ENCODE peak calls at places on chromosome 14, in five cellular contexts. One of them, this sample, is unnamed.

GRCh38 chr14:103109789-103110415 is 13.4 kb upstream of the TNFAIP2 start:
- DNase-seq in trophoblast cell: peak
- DNase-seq in Karpas-422: no peak
- DNase-seq in neuronal stem cell: no peak
- DNase-seq in OCI-LY7: no peak
- DNase-seq in this sample: peak

GRCh38 chr14:74605531-74606223 is 6.4 kb downstream of the LTBP2 start:
- DNase-seq in neuronal stem cell: no peak
- DNase-seq in OCI-LY7: no peak
- DNase-seq in Karpas-422: no peak
- DNase-seq in trophoblast cell: no peak
- DNase-seq in this sample: no peak

GRCh38 chr14:98926151-98926550 is 345.8 kb downstream of the BCL11B start:
- DNase-seq in OCI-LY7: peak
- DNase-seq in neuronal stem cell: no peak
- DNase-seq in Karpas-422: no peak
- DNase-seq in trophoblast cell: no peak
- DNase-seq in this sample: no peak

GRCh38 chr14:45709541-45709940 is 456.5 kb upstream of the MIS18BP1 start:
- DNase-seq in trophoblast cell: no peak
- DNase-seq in OCI-LY7: no peak
- DNase-seq in neuronal stem cell: no peak
- DNase-seq in Karpas-422: no peak
- DNase-seq in this sample: no peak

GRCh38 chr14:61620130-61620946 is 75.0 kb upstream of the HIF1A start:
- DNase-seq in Karpas-422: no peak
- DNase-seq in neuronal stem cell: no peak
- DNase-seq in trophoblast cell: peak
- DNase-seq in OCI-LY7: no peak
- DNase-seq in this sample: no peak

GRCh38 chr14:58395565-58395814 is 240 bp upstream of the TOMM20L start:
- DNase-seq in neuronal stem cell: no peak
- DNase-seq in trophoblast cell: no peak
- DNase-seq in Karpas-422: no peak
- DNase-seq in OCI-LY7: no peak
- DNase-seq in this sample: no peak

GRCh38 chr14:53493895-53494294 is 340.8 kb upstream of the DDHD1 start:
- DNase-seq in Karpas-422: no peak
- DNase-seq in neuronal stem cell: no peak
- DNase-seq in trophoblast cell: no peak
- DNase-seq in OCI-LY7: no peak
- DNase-seq in this sample: no peak

GRCh38 chr14:94929354-94929753 is 159.4 kb upstream of the GSC start:
- DNase-seq in OCI-LY7: no peak
- DNase-seq in neuronal stem cell: no peak
- DNase-seq in Karpas-422: no peak
- DNase-seq in trophoblast cell: no peak
- DNase-seq in this sample: no peak

GRCh38 chr14:71362282-71362681 is 455.0 kb downstream of the PCNX1 start:
- DNase-seq in trophoblast cell: no peak
- DNase-seq in Karpas-422: no peak
- DNase-seq in OCI-LY7: no peak
- DNase-seq in neuronal stem cell: no peak
- DNase-seq in this sample: no peak

GRCh38 chr14:87896393-87897380 is 96.3 kb downstream of the GALC start:
- DNase-seq in neuronal stem cell: peak
- DNase-seq in Karpas-422: peak
- DNase-seq in OCI-LY7: peak
- DNase-seq in trophoblast cell: no peak
- DNase-seq in this sample: no peak

GRCh38 chr14:53462931-53463778 is 310.0 kb upstream of the DDHD1 start:
- DNase-seq in neuronal stem cell: no peak
- DNase-seq in OCI-LY7: no peak
- DNase-seq in trophoblast cell: peak
- DNase-seq in Karpas-422: no peak
- DNase-seq in this sample: no peak

GRCh38 chr14:72700338-72701231 is 193.3 kb downstream of the DPF3 start:
- DNase-seq in Karpas-422: no peak
- DNase-seq in OCI-LY7: no peak
- DNase-seq in trophoblast cell: no peak
- DNase-seq in neuronal stem cell: no peak
- DNase-seq in this sample: no peak

GRCh38 chr14:60768602-60769001 is 34.0 kb downstream of the MNAT1 start:
- DNase-seq in trophoblast cell: no peak
- DNase-seq in OCI-LY7: no peak
- DNase-seq in neuronal stem cell: no peak
- DNase-seq in Karpas-422: no peak
- DNase-seq in this sample: no peak

GRCh38 chr14:55301722-55302121 is 30.5 kb downstream of the FBXO34 start:
- DNase-seq in OCI-LY7: no peak
- DNase-seq in trophoblast cell: no peak
- DNase-seq in Karpas-422: peak
- DNase-seq in neuronal stem cell: no peak
- DNase-seq in this sample: no peak

GRCh38 chr14:33682746-33683145 is 268.1 kb downstream of the EGLN3 start:
- DNase-seq in trophoblast cell: no peak
- DNase-seq in Karpas-422: no peak
- DNase-seq in neuronal stem cell: no peak
- DNase-seq in OCI-LY7: no peak
- DNase-seq in this sample: no peak

GRCh38 chr14:60304509-60304908 is 55.5 kb downstream of the PPM1A start:
- DNase-seq in Karpas-422: no peak
- DNase-seq in neuronal stem cell: no peak
- DNase-seq in trophoblast cell: no peak
- DNase-seq in OCI-LY7: no peak
- DNase-seq in this sample: no peak

GRCh38 chr14:54226103-54226502 is 170.7 kb upstream of the CDKN3 start:
- DNase-seq in OCI-LY7: no peak
- DNase-seq in Karpas-422: no peak
- DNase-seq in neuronal stem cell: no peak
- DNase-seq in trophoblast cell: no peak
- DNase-seq in this sample: no peak

GRCh38 chr14:54229136-54229535 is 167.7 kb upstream of the CDKN3 start:
- DNase-seq in Karpas-422: no peak
- DNase-seq in trophoblast cell: no peak
- DNase-seq in OCI-LY7: no peak
- DNase-seq in neuronal stem cell: no peak
- DNase-seq in this sample: no peak

GRCh38 chr14:105945891-105946290 is 419.5 kb downstream of the TMEM121 start:
- DNase-seq in trophoblast cell: no peak
- DNase-seq in neuronal stem cell: no peak
- DNase-seq in Karpas-422: no peak
- DNase-seq in OCI-LY7: no peak
- DNase-seq in this sample: no peak

GRCh38 chr14:98498019-98498885 is 773.7 kb downstream of the BCL11B start:
- DNase-seq in OCI-LY7: no peak
- DNase-seq in trophoblast cell: peak
- DNase-seq in neuronal stem cell: no peak
- DNase-seq in Karpas-422: no peak
- DNase-seq in this sample: no peak

GRCh38 chr14:45262637-45263036 is 9.6 kb upstream of the MIS18BP1 start:
- DNase-seq in Karpas-422: no peak
- DNase-seq in OCI-LY7: no peak
- DNase-seq in trophoblast cell: no peak
- DNase-seq in neuronal stem cell: no peak
- DNase-seq in this sample: no peak

GRCh38 chr14:75554482-75554881 is 23.9 kb upstream of the FLVCR2 start:
- DNase-seq in OCI-LY7: no peak
- DNase-seq in trophoblast cell: peak
- DNase-seq in neuronal stem cell: no peak
- DNase-seq in Karpas-422: no peak
- DNase-seq in this sample: peak

GRCh38 chr14:104093366-104094055 is 8.0 kb downstream of the ASPG start:
- DNase-seq in Karpas-422: peak
- DNase-seq in neuronal stem cell: no peak
- DNase-seq in trophoblast cell: no peak
- DNase-seq in OCI-LY7: no peak
- DNase-seq in this sample: no peak

GRCh38 chr14:64500088-64500487 is 3.5 kb downstream of the ZBTB25 start:
- DNase-seq in neuronal stem cell: no peak
- DNase-seq in OCI-LY7: no peak
- DNase-seq in trophoblast cell: no peak
- DNase-seq in Karpas-422: no peak
- DNase-seq in this sample: no peak

GRCh38 chr14:56659361-56659760 is 79.8 kb downstream of the TMEM260 start:
- DNase-seq in trophoblast cell: no peak
- DNase-seq in OCI-LY7: no peak
- DNase-seq in Karpas-422: no peak
- DNase-seq in neuronal stem cell: peak
- DNase-seq in this sample: no peak

GRCh38 chr14:101151930-101152310 is 248.4 kb upstream of the RTL1 start:
- DNase-seq in trophoblast cell: no peak
- DNase-seq in neuronal stem cell: no peak
- DNase-seq in Karpas-422: no peak
- DNase-seq in OCI-LY7: no peak
- DNase-seq in this sample: no peak

GRCh38 chr14:30389901-30390394 is 169.0 kb upstream of the G2E3 start:
- DNase-seq in OCI-LY7: no peak
- DNase-seq in Karpas-422: no peak
- DNase-seq in neuronal stem cell: no peak
- DNase-seq in trophoblast cell: no peak
- DNase-seq in this sample: no peak

GRCh38 chr14:79613625-79614024 is 597.7 kb downstream of the DIO2 start:
- DNase-seq in OCI-LY7: no peak
- DNase-seq in neuronal stem cell: no peak
- DNase-seq in trophoblast cell: no peak
- DNase-seq in Karpas-422: no peak
- DNase-seq in this sample: no peak

GRCh38 chr14:75147423-75148071 is 20.7 kb upstream of the NEK9 start:
- DNase-seq in OCI-LY7: no peak
- DNase-seq in Karpas-422: peak
- DNase-seq in trophoblast cell: peak
- DNase-seq in neuronal stem cell: peak
- DNase-seq in this sample: no peak

GRCh38 chr14:29800961-29801360 is 126.7 kb downstream of the PRKD1 start:
- DNase-seq in OCI-LY7: no peak
- DNase-seq in Karpas-422: no peak
- DNase-seq in neuronal stem cell: no peak
- DNase-seq in trophoblast cell: no peak
- DNase-seq in this sample: no peak

GRCh38 chr14:68871392-68871791 is 78.5 kb upstream of the ZFP36L1 start:
- DNase-seq in trophoblast cell: no peak
- DNase-seq in Karpas-422: no peak
- DNase-seq in OCI-LY7: no peak
- DNase-seq in neuronal stem cell: no peak
- DNase-seq in this sample: no peak

GRCh38 chr14:103230658-103231334 is 103.2 kb upstream of the EIF5 start:
- DNase-seq in Karpas-422: no peak
- DNase-seq in trophoblast cell: no peak
- DNase-seq in OCI-LY7: no peak
- DNase-seq in neuronal stem cell: no peak
- DNase-seq in this sample: no peak

GRCh38 chr14:96091941-96092411 is 52.8 kb downstream of the C14orf132 start:
- DNase-seq in neuronal stem cell: no peak
- DNase-seq in Karpas-422: peak
- DNase-seq in trophoblast cell: no peak
- DNase-seq in OCI-LY7: no peak
- DNase-seq in this sample: no peak

GRCh38 chr14:76976623-76977005 is 51.9 kb downstream of the IRF2BPL start:
- DNase-seq in neuronal stem cell: no peak
- DNase-seq in OCI-LY7: no peak
- DNase-seq in trophoblast cell: no peak
- DNase-seq in Karpas-422: no peak
- DNase-seq in this sample: no peak
- H2AFZ ChIP-seq in neuronal stem cell: no peak
- H2AFZ ChIP-seq in OCI-LY7: no peak
- H2AFZ ChIP-seq in trophoblast cell: no peak
- H2AFZ ChIP-seq in Karpas-422: no peak
- H2AFZ ChIP-seq in this sample: no peak

DNA sequence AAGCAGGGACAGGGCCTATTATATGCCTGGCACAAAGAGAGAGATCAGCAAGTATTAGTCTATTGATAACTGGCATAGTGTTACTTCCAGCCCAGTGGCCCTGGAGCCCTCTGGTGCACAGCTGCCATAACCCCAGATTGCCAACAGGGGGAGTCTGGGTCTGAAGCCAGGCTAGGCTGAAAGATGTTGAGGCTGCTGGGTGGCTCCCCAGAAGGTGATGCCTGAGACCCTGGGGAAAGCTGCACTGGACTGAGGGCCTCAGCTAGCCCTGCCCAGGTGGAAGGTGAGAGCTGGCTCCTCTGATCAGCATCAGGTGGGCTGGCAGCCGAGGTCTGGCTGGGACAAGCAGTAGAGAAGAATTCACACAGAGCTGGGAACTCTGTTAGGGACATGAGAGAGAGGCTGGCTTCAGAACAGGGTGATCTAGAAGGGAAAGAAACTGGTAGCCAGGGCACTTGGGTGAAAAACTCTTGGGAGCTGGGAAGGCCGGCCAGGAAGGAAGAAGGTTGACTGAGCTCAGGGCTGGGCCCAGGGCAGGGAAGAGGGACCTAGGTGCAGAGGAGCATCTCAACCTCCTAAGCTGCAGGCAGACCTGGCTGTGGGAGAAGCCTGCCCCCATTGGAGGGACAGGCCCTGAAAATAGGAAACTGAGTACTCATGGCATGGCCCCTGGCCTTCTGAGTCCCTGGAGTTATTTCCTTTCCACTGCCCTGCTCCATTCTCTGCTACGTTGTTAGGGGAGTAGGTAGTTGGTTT is 3.9 kb downstream of the GZMH start:
- DNase-seq in neuronal stem cell: no peak
- DNase-seq in trophoblast cell: no peak
- DNase-seq in OCI-LY7: peak
- DNase-seq in Karpas-422: peak
- DNase-seq in this sample: no peak
- H2AFZ ChIP-seq in neuronal stem cell: no peak
- H2AFZ ChIP-seq in trophoblast cell: no peak
- H2AFZ ChIP-seq in OCI-LY7: no peak
- H2AFZ ChIP-seq in Karpas-422: no peak
- H2AFZ ChIP-seq in this sample: no peak

GRCh38 chr14:35423621-35424020 is 19.1 kb upstream of the NFKBIA start:
- DNase-seq in trophoblast cell: no peak
- DNase-seq in neuronal stem cell: no peak
- DNase-seq in Karpas-422: no peak
- DNase-seq in OCI-LY7: no peak
- DNase-seq in this sample: no peak

GRCh38 chr14:35418093-35418492 is 13.5 kb upstream of the NFKBIA start:
- DNase-seq in trophoblast cell: no peak
- DNase-seq in Karpas-422: no peak
- DNase-seq in neuronal stem cell: no peak
- DNase-seq in OCI-LY7: no peak
- DNase-seq in this sample: no peak

GRCh38 chr14:35420036-35420811 is 15.7 kb upstream of the NFKBIA start:
- DNase-seq in OCI-LY7: no peak
- DNase-seq in Karpas-422: no peak
- DNase-seq in trophoblast cell: no peak
- DNase-seq in neuronal stem cell: no peak
- DNase-seq in this sample: no peak

GRCh38 chr14:35416108-35416750 is 11.7 kb upstream of the NFKBIA start:
- DNase-seq in neuronal stem cell: no peak
- DNase-seq in trophoblast cell: no peak
- DNase-seq in Karpas-422: no peak
- DNase-seq in OCI-LY7: no peak
- DNase-seq in this sample: no peak

GRCh38 chr14:35419429-35419841 is 14.9 kb upstream of the NFKBIA start:
- DNase-seq in Karpas-422: no peak
- DNase-seq in trophoblast cell: no peak
- DNase-seq in neuronal stem cell: no peak
- DNase-seq in OCI-LY7: no peak
- DNase-seq in this sample: no peak
- H2AFZ ChIP-seq in Karpas-422: no peak
- H2AFZ ChIP-seq in trophoblast cell: no peak
- H2AFZ ChIP-seq in neuronal stem cell: no peak
- H2AFZ ChIP-seq in OCI-LY7: peak
- H2AFZ ChIP-seq in this sample: no peak

GRCh38 chr14:20492486-20492885 is 12.9 kb upstream of the RNASE10 start:
- DNase-seq in Karpas-422: no peak
- DNase-seq in neuronal stem cell: no peak
- DNase-seq in OCI-LY7: no peak
- DNase-seq in trophoblast cell: no peak
- DNase-seq in this sample: no peak
- H2AFZ ChIP-seq in Karpas-422: no peak
- H2AFZ ChIP-seq in neuronal stem cell: no peak
- H2AFZ ChIP-seq in OCI-LY7: no peak
- H2AFZ ChIP-seq in trophoblast cell: no peak
- H2AFZ ChIP-seq in this sample: no peak